ENCODE peak calls at places on chromosomes 12 and 14, in six cellular contexts. L, K, H, F, E and B are unnamed samples.

GRCh38 chr14:99539503-99539902 is 58.3 kb downstream of the CCNK start:
- DNase-seq in F (no peak), L (no peak), E (no peak), K (no peak), H (no peak), B (no peak)

GRCh38 chr14:49637534-49638078 is 2.6 kb upstream of the DNAAF2 start:
- DNase-seq in F (no peak), L (no peak), E (no peak), K (no peak), H (no peak), B (no peak)

GRCh38 chr14:96095581-96096476 is 56.7 kb downstream of the C14orf132 start:
- DNase-seq in E (peak), F (no peak), L (no peak), H (no peak), K (no peak), B (no peak)

GRCh38 chr12:108783446-108783845 is 52.1 kb upstream of the CORO1C start:
- DNase-seq in F (no peak), H (no peak), L (no peak), E (no peak), K (no peak), B (no peak)

GRCh38 chr12:57454566-57455373 is at the start of gene INHBE:
- DNase-seq in F (no peak), K (no peak), H (peak), E (peak), L (no peak), B (no peak)

GRCh38 chr12:65935906-65936528 is 111.7 kb downstream of the HMGA2 start:
- DNase-seq in F (no peak), E (no peak), K (no peak), L (no peak), H (no peak), B (no peak)

GRCh38 chr14:74792249-74793039 is 29.3 kb downstream of the YLPM1 start:
- DNase-seq in F (no peak), H (no peak), K (no peak), E (peak), L (no peak), B (no peak)

GRCh38 chr14:88326352-88327103 is 3.5 kb upstream of the KCNK10 start:
- DNase-seq in H (no peak), F (no peak), L (no peak), K (no peak), E (peak), B (no peak)

GRCh38 chr12:63480186-63480585 is 188.1 kb downstream of the DPY19L2 start:
- DNase-seq in F (no peak), L (no peak), H (no peak), E (no peak), K (no peak), B (no peak)

GRCh38 chr12:120175062-120175461 is 19.5 kb downstream of the GCN1 start:
- DNase-seq in L (no peak), E (no peak), F (no peak), H (no peak), K (no peak), B (no peak)

GRCh38 chr14:56004323-56004722 is 113.9 kb upstream of the PELI2 start:
- DNase-seq in L (no peak), K (no peak), E (peak), F (no peak), H (no peak), B (no peak)

GRCh38 chr12:116397148-116397547 is 119.7 kb upstream of the MED13L start:
- DNase-seq in H (no peak), E (peak), K (no peak), L (no peak), F (no peak), B (no peak)

GRCh38 chr12:5376591-5377207 is 55.2 kb upstream of the NTF3 start:
- DNase-seq in L (no peak), H (no peak), K (no peak), E (no peak), F (no peak), B (no peak)

GRCh38 chr12:125092872-125093680 is 27.8 kb downstream of the AACS start:
- DNase-seq in F (no peak), K (no peak), H (peak), L (no peak), E (peak), B (no peak)

GRCh38 chr12:96323906-96324305 is 76.3 kb downstream of the CDK17 start:
- DNase-seq in K (no peak), L (no peak), F (no peak), E (no peak), H (no peak), B (no peak)

GRCh38 chr14:75981426-75981825 is 369 bp downstream of the TGFB3 start:
- DNase-seq in H (no peak), F (peak), L (no peak), E (peak), K (peak), B (peak)

GRCh38 chr14:70934502-70935134 is 27.4 kb downstream of the PCNX1 start:
- DNase-seq in L (no peak), H (no peak), F (no peak), E (no peak), K (no peak), B (no peak)

GRCh38 chr14:73344304-73344703 is 107.0 kb downstream of the PAPLN start:
- DNase-seq in F (no peak), H (no peak), L (no peak), K (no peak), E (no peak), B (no peak)

GRCh38 chr12:90945070-90945649 is 9.8 kb downstream of the CCER1 start:
- DNase-seq in H (no peak), K (no peak), F (no peak), E (no peak), L (no peak), B (no peak)

GRCh38 chr12:14066021-14066420 is 84.6 kb upstream of the GRIN2B start:
- DNase-seq in H (no peak), K (no peak), E (no peak), L (no peak), F (no peak), B (no peak)

GRCh38 chr12:3313655-3314305 is 177.2 kb upstream of the PRMT8 start:
- DNase-seq in F (peak), H (no peak), K (peak), L (no peak), E (peak), B (no peak)

GRCh38 chr12:93502802-93503623 is 35.7 kb downstream of the MRPL42 start:
- DNase-seq in L (peak), H (no peak), F (peak), E (no peak), K (peak), B (peak)

GRCh38 chr12:8037046-8037663 is 4.6 kb downstream of the FOXJ2 start:
- DNase-seq in H (no peak), L (no peak), E (no peak), K (peak), F (no peak), B (no peak)

GRCh38 chr14:28653521-28653920 is 113.1 kb upstream of the FOXG1 start:
- DNase-seq in K (no peak), L (no peak), E (peak), F (no peak), H (no peak), B (no peak)

GRCh38 chr12:76137611-76138010 is 53.1 kb upstream of the NAP1L1 start:
- DNase-seq in H (no peak), K (no peak), L (no peak), E (no peak), F (no peak), B (no peak)